ENCODE peak calls at places on chromosomes 5 and 9, in six cellular contexts. Q, L, N, R, C and B are unnamed samples.

GRCh38 chr5:16931334-16932110 is 4.6 kb downstream of the MYO10 start:
- DNase-seq in C (peak; percentile 70), Q (peak; percentile 86), R (no peak), L (no peak), N (no peak), B (no peak)

GRCh38 chr9:95580812-95581761 is 64.3 kb upstream of the PTCH1 start:
- DNase-seq in L (no peak), R (no peak), C (no peak), Q (no peak), N (no peak), B (no peak)

GRCh38 chr9:129172816-129173215 is 5.2 kb downstream of the IER5L start:
- DNase-seq in L (no peak), R (no peak), N (peak; percentile 71), C (peak; percentile 48), Q (no peak), B (peak; percentile 66)

GRCh38 chr9:126862461-126862830 is 2.0 kb downstream of the ZBTB34 start:
- DNase-seq in N (no peak), L (no peak), R (peak; percentile 5), Q (no peak), C (no peak), B (no peak)

GRCh38 chr9:121388140-121388925 is 18.3 kb upstream of the STOM start:
- DNase-seq in C (no peak), Q (no peak), R (no peak), N (no peak), L (no peak), B (no peak)

GRCh38 chr5:10198021-10198420 is 51.7 kb downstream of the ATPSCKMT start:
- DNase-seq in Q (no peak), N (no peak), L (no peak), C (no peak), R (no peak), B (no peak)

GRCh38 chr9:1979815-1980367 is 35.3 kb upstream of the SMARCA2 start:
- DNase-seq in N (peak; percentile 40), Q (no peak), R (no peak), C (no peak), L (no peak), B (no peak)

GRCh38 chr9:70962761-70963445 is 158.5 kb downstream of the TRPM3 start:
- DNase-seq in R (no peak), C (no peak), N (no peak), L (no peak), Q (no peak), B (no peak)

GRCh38 chr5:9698125-9698848 is 68.1 kb upstream of the TAS2R1 start:
- DNase-seq in Q (no peak), N (no peak), R (no peak), L (no peak), C (no peak), B (no peak)

GRCh38 chr5:15533124-15533893 is 33.3 kb downstream of the FBXL7 start:
- DNase-seq in L (no peak), R (no peak), C (no peak), N (no peak), Q (no peak), B (no peak)

GRCh38 chr5:139639619-139640431 is 8.3 kb upstream of the CXXC5 start:
- DNase-seq in R (no peak), Q (no peak), C (peak; percentile 48), N (no peak), L (no peak), B (no peak)

GRCh38 chr9:32627394-32627954 is 8.0 kb downstream of the TAF1L start:
- DNase-seq in C (no peak), Q (no peak), N (no peak), L (no peak), R (no peak), B (no peak)

GRCh38 chr5:132673939-132674630 is at the start of gene IL4:
- DNase-seq in Q (no peak), N (no peak), L (no peak), C (no peak), R (no peak), B (no peak)

GRCh38 chr9:130768265-130768664 is 66.8 kb upstream of the ABL1 start:
- DNase-seq in L (no peak), R (no peak), Q (peak; percentile 55), C (peak; percentile 69), N (no peak), B (peak; percentile 69)

GRCh38 chr9:114688388-114688787 is 6.4 kb upstream of the TEX48 start:
- DNase-seq in N (no peak), Q (no peak), R (no peak), L (no peak), C (no peak), B (no peak)

GRCh38 chr9:77158772-77159513 is 18.4 kb upstream of the VPS13A start:
- DNase-seq in R (no peak), C (no peak), L (no peak), Q (no peak), N (no peak), B (no peak)

GRCh38 chr9:21935631-21936030 is 58.6 kb downstream of the CDKN2A start:
- DNase-seq in R (no peak), L (no peak), Q (no peak), C (no peak), N (no peak), B (no peak)

GRCh38 chr5:115343855-115344254 is 47.4 kb upstream of the CCDC112 start:
- DNase-seq in R (no peak), C (no peak), N (no peak), L (no peak), Q (no peak), B (no peak)

GRCh38 chr5:68754536-68754935 is 339.3 kb upstream of the SLC30A5 start:
- DNase-seq in R (no peak), C (no peak), N (no peak), L (no peak), Q (no peak), B (no peak)

GRCh38 chr9:37364751-37365360 is 57.6 kb upstream of the GRHPR start:
- DNase-seq in C (no peak), R (no peak), N (no peak), Q (no peak), L (no peak), B (no peak)

GRCh38 chr5:160198148-160198545 is 31.2 kb upstream of the FABP6 start:
- DNase-seq in L (no peak), N (no peak), Q (no peak), C (no peak), R (no peak), B (no peak)

GRCh38 chr5:160198886-160199409 is 30.4 kb upstream of the FABP6 start:
- DNase-seq in Q (no peak), C (no peak), L (no peak), N (no peak), R (no peak), B (no peak)

GRCh38 chr5:160197341-160198147 is 31.8 kb upstream of the FABP6 start:
- DNase-seq in Q (no peak), L (no peak), R (no peak), N (peak; percentile 34), C (no peak), B (peak; percentile 16)

DNA sequence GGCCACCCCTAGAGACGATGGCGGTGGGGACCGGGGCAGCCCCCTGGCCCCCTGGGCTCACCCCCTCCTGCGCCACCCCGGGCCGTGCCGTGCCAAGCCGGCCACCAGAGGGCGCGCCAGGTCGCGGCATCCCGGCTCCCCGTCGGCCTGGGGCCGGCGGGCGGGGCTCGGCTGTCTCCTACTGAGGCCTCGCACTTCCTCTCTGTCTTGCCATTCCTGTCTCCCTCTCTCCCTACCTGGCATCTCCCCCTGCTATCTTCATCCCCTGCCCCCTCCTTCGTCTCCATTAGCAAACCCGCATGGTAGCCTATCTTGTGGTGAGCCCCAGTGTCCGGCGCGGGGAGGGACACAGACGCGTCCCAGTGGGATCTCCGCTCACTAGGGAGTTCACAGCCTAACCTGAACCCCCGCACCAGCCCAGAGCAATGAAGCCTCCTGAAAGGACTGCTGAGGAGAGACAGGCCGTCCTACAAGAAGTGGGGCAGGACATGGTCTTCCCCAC is 29.8 kb upstream of the FABP6 start:
- DNase-seq in L (peak; percentile 69), N (peak; percentile 80), C (peak; percentile 87), R (peak; percentile 62), Q (peak; percentile 70), B (peak; percentile 93)
- H3K9me3 ChIP-seq in L (no peaks in the 10 kb centered on the region), N (no peaks in the 10 kb centered on the region), C (no peaks in the 10 kb centered on the region), R (no peaks in the 10 kb centered on the region), Q (no peaks in the 10 kb centered on the region), B (no peaks in the 10 kb centered on the region)

DNA sequence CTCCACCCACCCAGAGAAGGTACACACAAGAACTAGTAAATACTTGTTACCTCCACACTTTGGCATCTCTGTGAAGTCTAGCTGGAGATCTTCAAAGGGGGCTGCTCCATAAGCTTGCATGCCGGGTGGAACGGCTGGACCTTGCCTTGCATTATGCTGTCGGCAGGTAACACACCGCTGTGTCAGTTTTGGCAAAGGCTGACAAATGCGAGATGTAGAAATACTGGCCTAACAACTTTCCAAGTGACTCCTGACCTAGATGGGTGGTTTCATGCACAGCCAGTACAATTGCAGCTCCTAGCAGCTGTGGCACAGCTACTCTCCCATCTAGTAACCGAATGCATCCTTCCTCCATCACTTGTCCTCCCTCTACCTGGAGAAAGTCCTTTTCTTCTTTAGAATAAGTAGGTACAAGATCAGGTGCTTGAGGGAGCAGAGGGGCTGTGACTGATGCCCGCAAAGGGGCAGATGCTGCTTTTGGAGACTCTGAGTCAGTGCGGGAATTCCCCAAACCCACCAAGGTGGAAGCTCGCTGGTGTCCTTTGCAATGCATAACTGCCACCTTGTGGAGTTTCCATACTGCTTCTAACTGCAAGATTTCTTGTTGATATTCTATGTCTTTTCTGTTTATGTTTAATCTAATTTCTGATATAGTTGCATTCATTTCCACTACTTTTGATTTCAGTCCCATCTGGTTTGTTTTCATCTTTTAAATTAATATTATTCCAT is 78.4 kb downstream of the TMEM161B start:
- DNase-seq in C (no peak), L (no peak), R (no peak), Q (peak; percentile 21), N (no peak), B (no peak)
- H3K9me3 ChIP-seq in C (peaks cover 20% of the 10 kb centered on the region), L (peaks cover 30% of the 10 kb centered on the region), R (peaks cover 13% of the 10 kb centered on the region), Q (peaks cover 52% of the 10 kb centered on the region), N (peaks cover 3% of the 10 kb centered on the region), B (peaks cover 12% of the 10 kb centered on the region)

DNA sequence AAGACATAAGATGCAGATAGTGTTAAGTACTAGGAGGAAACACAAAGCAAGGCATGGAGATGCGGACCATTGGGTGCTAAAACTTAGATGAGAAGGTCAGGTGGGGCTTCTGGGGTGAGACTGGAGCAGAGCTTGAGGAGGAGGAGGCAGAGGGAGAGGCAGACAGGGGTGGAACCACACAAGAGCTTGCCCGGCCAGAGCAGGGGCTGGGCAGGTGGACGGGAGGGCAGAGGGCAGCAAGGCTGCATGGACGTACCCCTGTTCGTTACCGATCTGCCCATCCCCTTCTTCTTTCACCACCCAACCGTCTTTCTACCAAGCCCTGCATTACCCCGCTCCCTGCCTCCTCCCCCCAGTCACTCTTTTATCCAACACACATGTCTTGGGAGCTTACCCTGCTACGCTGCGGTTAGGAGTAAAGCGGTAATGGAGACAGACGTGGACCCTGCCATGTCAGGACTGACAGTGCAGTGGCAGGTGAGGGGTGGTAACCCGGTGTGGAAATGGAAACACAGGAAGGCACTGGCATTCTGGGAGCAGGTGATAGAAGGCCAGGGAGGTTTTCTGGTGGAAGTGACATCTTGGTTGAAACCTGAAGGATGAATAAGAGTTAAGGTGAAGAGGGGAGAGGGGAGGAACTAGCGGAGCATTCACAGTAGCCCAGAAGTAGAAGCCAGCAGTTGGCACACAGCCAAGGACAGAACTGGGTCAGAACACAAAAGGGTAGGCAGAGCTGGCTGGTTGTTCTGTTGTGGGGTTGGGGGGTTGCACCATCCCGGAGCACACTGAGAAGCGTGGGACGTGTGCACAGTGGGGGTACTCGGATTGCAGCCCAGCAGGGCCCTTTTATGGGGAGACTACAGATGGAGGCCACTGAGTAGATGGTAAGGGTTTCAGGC is 167.2 kb downstream of the CACNA1B start:
- DNase-seq in Q (peak; percentile 10), R (no peak), N (no peak), L (no peak), C (no peak), B (no peak)
- H3K9me3 ChIP-seq in Q (no peaks in the 10 kb centered on the region), R (no peaks in the 10 kb centered on the region), N (no peaks in the 10 kb centered on the region), L (no peaks in the 10 kb centered on the region), C (no peaks in the 10 kb centered on the region), B (no peaks in the 10 kb centered on the region)

GRCh38 chr5:158506648-158507047 is 593.1 kb downstream of the EBF1 start:
- DNase-seq in R (no peak), L (no peak), N (no peak), Q (no peak), C (no peak), B (no peak)
- H3K9me3 ChIP-seq in R (no peaks in the 10 kb centered on the region), L (peaks cover 6% of the 10 kb centered on the region), N (no peaks in the 10 kb centered on the region), Q (peaks cover 6% of the 10 kb centered on the region), C (no peaks in the 10 kb centered on the region), B (peaks cover 1% of the 10 kb centered on the region)